ENCODE peak calls at places on chromosomes 4 and X, in nine cellular contexts. A is ovary, T is A549, I is mesenchymal stem cell, B is stomach, O is Karpas-422, N is adrenal gland, S is fibroblast of lung, E is kidney. F is an unnamed sample.

GRCh38 chrX:64842492-64842891 is 133.8 kb downstream of the ZC4H2 start:
- DNase-seq in E (no peak), B (no peak), T (no peak), S (no peak), O (no peak), A (no peak), N (no peak), I (no peak), F (no peak)

GRCh38 chrX:76148753-76149152 is 24.1 kb upstream of the PBDC1 start:
- DNase-seq in S (peak), T (no peak), A (peak), O (peak), E (no peak), I (peak), N (peak), B (no peak), F (no peak)

GRCh38 chrX:9279271-9279596 is 185.6 kb upstream of the TBL1X start:
- DNase-seq in E (no peak), B (no peak), T (no peak), N (no peak), I (peak), O (no peak), S (no peak), A (no peak), F (no peak)

GRCh38 chr4:189113389-189113888 is 827.2 kb upstream of the FRG1 start:
- DNase-seq in T (no peak), O (no peak), B (no peak), I (no peak), N (no peak), S (no peak), E (peak), A (no peak), F (no peak)

GRCh38 chr4:2932561-2932950 is 30.6 kb downstream of the NOP14 start:
- DNase-seq in N (no peak), E (peak), A (peak), T (no peak), S (no peak), B (peak), O (no peak), I (no peak), F (no peak)

GRCh38 chrX:14015294-14015693 is 14.4 kb downstream of the GEMIN8 start:
- DNase-seq in B (no peak), A (no peak), N (no peak), E (no peak), I (no peak), T (no peak), S (no peak), O (no peak), F (no peak)

GRCh38 chr4:83207497-83208105 is 77.0 kb downstream of the COQ2 start:
- DNase-seq in N (no peak), E (no peak), T (peak), A (no peak), S (peak), O (no peak), I (peak), B (no peak), F (no peak)

GRCh38 chrX:118612290-118612689 is 115.1 kb upstream of the IL13RA1 start:
- DNase-seq in A (no peak), T (no peak), B (no peak), S (no peak), N (no peak), I (no peak), E (no peak), O (no peak), F (no peak)

GRCh38 chr4:104425003-104425402 is 69.7 kb downstream of the CXXC4 start:
- DNase-seq in E (no peak), N (no peak), S (no peak), A (no peak), O (no peak), T (no peak), B (no peak), I (no peak), F (no peak)

GRCh38 chr4:145731026-145731425 is 51.1 kb downstream of the C4orf51 start:
- DNase-seq in N (no peak), E (no peak), A (no peak), B (peak), I (peak), T (peak), S (peak), O (no peak), F (no peak)

GRCh38 chrX:13250831-13251612 is 68.8 kb downstream of the ATXN3L start:
- DNase-seq in A (no peak), T (no peak), E (no peak), B (no peak), I (peak), S (peak), N (peak), O (no peak), F (no peak)

GRCh38 chrX:136275553-136275952 is 24.4 kb upstream of the MAP7D3 start:
- DNase-seq in O (no peak), I (no peak), E (no peak), N (no peak), A (no peak), S (no peak), B (no peak), T (no peak), F (no peak)

GRCh38 chr4:16122784-16123183 is 39.0 kb upstream of the PROM1 start:
- DNase-seq in B (no peak), O (no peak), T (no peak), A (no peak), N (no peak), E (no peak), S (no peak), I (no peak), F (no peak)

GRCh38 chr4:120544838-120545237 is 377.7 kb downstream of the PRDM5 start:
- DNase-seq in S (no peak), I (no peak), E (no peak), O (no peak), A (no peak), T (no peak), N (no peak), B (no peak), F (no peak)

GRCh38 chr4:167890226-167890625 is 202.1 kb upstream of the ANXA10 start:
- DNase-seq in O (no peak), B (no peak), I (no peak), E (no peak), A (no peak), N (no peak), S (no peak), T (no peak), F (no peak)

GRCh38 chr4:3244002-3244401 is 5.0 kb upstream of the MSANTD1 start:
- DNase-seq in E (no peak), B (no peak), T (no peak), O (no peak), N (no peak), A (no peak), S (no peak), I (no peak), F (no peak)

GRCh38 chr4:189202182-189202868 is 738.3 kb upstream of the FRG1 start:
- DNase-seq in E (peak), I (peak), A (peak), O (peak), N (peak), B (peak), S (peak), T (peak), F (peak)

GRCh38 chr4:85734446-85734845 is 259.5 kb downstream of the ARHGAP24 start:
- DNase-seq in T (no peak), B (no peak), S (peak), N (no peak), A (no peak), I (peak), E (no peak), O (no peak), F (no peak)

GRCh38 chr4:26252349-26252748 is 68.5 kb upstream of the RBPJ start:
- DNase-seq in S (peak), A (no peak), N (no peak), B (no peak), O (no peak), I (peak), T (no peak), E (no peak), F (no peak)

GRCh38 chr4:6906046-6906445 is 3.6 kb upstream of the TBC1D14 start:
- DNase-seq in O (no peak), E (no peak), T (no peak), S (no peak), B (peak), A (peak), N (no peak), I (no peak), F (no peak)

GRCh38 chr4:145935253-145936141 is 3.1 kb downstream of the ZNF827 start:
- DNase-seq in O (peak), B (peak), A (peak), E (no peak), I (no peak), N (peak), T (no peak), S (no peak), F (peak)

GRCh38 chr4:119209077-119209476 is 3.4 kb upstream of the USP53 start:
- DNase-seq in B (no peak), O (no peak), S (peak), A (no peak), T (peak), N (no peak), I (peak), E (no peak), F (no peak)

GRCh38 chr4:52715914-52716313 is 35.3 kb downstream of the ERVMER34-1 start:
- DNase-seq in S (no peak), E (no peak), I (no peak), N (no peak), T (no peak), B (no peak), A (no peak), O (peak), F (no peak)

GRCh38 chrX:18666614-18667013 is 5.3 kb downstream of the RS1 start:
- DNase-seq in T (no peak), E (no peak), N (no peak), B (no peak), S (no peak), I (no peak), O (no peak), A (no peak), F (peak)

GRCh38 chr4:169229571-169230028 is 41.2 kb downstream of the SH3RF1 start:
- DNase-seq in I (peak), O (no peak), N (no peak), A (no peak), B (no peak), T (peak), S (peak), E (no peak), F (no peak)

GRCh38 chr4:139734201-139734874 is 68.7 kb downstream of the MGST2 start:
- DNase-seq in A (no peak), E (no peak), T (no peak), I (peak), N (peak), O (peak), S (peak), B (no peak), F (no peak)

GRCh38 chr4:184413227-184414064 is 60.9 kb downstream of the IRF2 start:
- DNase-seq in I (no peak), B (no peak), E (no peak), A (no peak), T (no peak), O (no peak), N (no peak), S (no peak), F (no peak)

GRCh38 chr4:40916880-40917279 is 167.1 kb downstream of the NSUN7 start:
- DNase-seq in T (peak), S (no peak), E (no peak), I (peak), B (peak), O (peak), N (no peak), A (no peak), F (peak)

GRCh38 chrX:110691446-110691845 is 104.2 kb downstream of the CHRDL1 start:
- DNase-seq in I (no peak), O (no peak), N (no peak), A (no peak), B (no peak), E (no peak), S (peak), T (no peak), F (no peak)

GRCh38 chr4:113899260-113900177 is 79.9 kb downstream of the ARSJ start:
- DNase-seq in O (no peak), A (no peak), T (no peak), N (no peak), B (no peak), S (no peak), E (no peak), I (no peak), F (no peak)

GRCh38 chr4:74947798-74948197 is 14.9 kb downstream of the PARM1 start:
- DNase-seq in N (no peak), O (no peak), I (no peak), A (no peak), E (no peak), B (no peak), S (no peak), T (no peak), F (no peak)

GRCh38 chrX:1750267-1750666 is 135.4 kb downstream of the ASMT start:
- DNase-seq in E (no peak), A (no peak), N (no peak), B (no peak), S (no peak), I (no peak), T (no peak), O (no peak), F (no peak)

GRCh38 chr4:8282134-8282641 is 12.6 kb downstream of the HTRA3 start:
- DNase-seq in O (no peak), N (no peak), E (peak), A (no peak), B (no peak), S (no peak), I (no peak), T (no peak), F (no peak)

GRCh38 chr4:8280158-8280875 is 10.8 kb downstream of the HTRA3 start:
- DNase-seq in E (peak), B (no peak), I (no peak), O (no peak), A (peak), T (no peak), S (no peak), N (no peak), F (no peak)

GRCh38 chr4:8279321-8280157 is 10.0 kb downstream of the HTRA3 start:
- DNase-seq in S (no peak), T (no peak), A (peak), E (peak), I (no peak), B (no peak), O (no peak), N (no peak), F (no peak)

GRCh38 chr4:8281519-8282133 is 12.1 kb downstream of the HTRA3 start:
- DNase-seq in O (no peak), N (no peak), E (peak), A (peak), T (no peak), I (no peak), S (peak), B (no peak), F (peak)

GRCh38 chr4:8280876-8281440 is 11.4 kb downstream of the HTRA3 start:
- DNase-seq in A (no peak), S (no peak), I (no peak), B (no peak), O (no peak), N (no peak), T (no peak), E (peak), F (no peak)
- H3K27ac ChIP-seq in A (peak), S (no peak), I (no peak), B (no peak), O (no peak), N (no peak), T (peak), E (no peak), F (no peak)

DNA sequence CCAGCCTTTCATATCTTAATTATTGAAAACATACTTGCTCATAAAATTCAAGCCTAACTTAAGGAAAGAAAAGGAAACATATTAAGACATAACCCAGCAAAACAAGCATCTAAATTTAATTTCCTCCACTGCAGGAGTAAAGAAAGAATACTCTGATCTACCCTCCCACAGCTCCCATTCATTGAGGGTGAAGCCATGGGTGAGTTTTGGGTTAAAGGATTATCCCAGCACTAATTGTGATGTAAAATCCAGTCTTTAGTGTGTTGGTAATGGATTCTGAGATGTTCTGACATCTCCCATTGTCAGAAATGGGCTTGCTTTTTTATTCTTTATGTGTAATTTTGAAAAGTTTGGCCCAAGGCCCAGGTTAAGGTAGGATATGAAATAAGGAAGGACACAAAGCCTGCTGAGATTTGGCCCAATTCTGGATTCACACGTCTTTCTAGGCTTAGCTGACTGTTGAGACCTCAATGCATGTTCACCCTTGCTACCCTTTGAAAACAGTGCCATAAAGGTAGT is 50.4 kb downstream of the SPARCL1 start:
- DNase-seq in E (no peak), A (no peak), O (no peak), N (no peak), T (no peak), I (no peak), B (no peak), S (no peak), F (no peak)
- H3K27ac ChIP-seq in E (no peak), A (no peak), O (no peak), N (no peak), T (no peak), I (no peak), B (no peak), S (no peak), F (no peak)

DNA sequence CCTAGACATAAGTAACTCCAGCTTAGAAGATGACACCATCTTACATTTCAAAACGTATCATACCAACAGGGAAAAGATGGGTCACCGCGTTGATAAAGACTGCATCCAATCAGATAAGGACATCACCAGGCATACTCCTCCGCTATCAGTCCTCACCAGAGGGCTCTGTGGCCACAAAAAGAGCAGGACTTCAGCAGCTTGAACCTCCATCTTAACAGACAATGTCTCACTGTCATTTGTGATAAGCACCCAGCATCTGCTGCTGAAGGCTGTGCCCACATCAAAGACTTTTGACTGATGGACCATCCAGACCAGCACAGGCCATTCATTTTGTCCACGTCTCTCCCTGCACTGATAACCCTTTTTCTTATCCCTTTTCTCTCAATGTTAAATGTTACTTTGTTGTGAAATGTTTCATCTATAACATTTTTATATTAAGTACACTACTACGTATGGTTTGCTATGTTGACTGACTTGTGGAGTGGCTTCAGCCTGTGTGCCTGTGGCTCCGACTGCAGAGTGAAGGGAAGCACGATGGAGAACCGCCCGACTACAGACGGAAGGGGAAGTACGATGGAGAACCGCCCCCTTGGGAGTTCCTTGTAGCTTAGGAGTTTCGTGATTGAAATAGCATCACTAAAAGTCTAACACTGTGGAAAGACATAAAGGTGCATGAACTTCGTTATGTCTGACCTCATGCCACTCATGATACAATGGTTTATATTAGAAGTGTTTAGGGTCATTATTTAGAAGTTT is 595.4 kb upstream of the AGA start:
- DNase-seq in T (no peak), E (no peak), A (no peak), I (no peak), N (no peak), O (no peak), S (no peak), B (no peak), F (no peak)
- H3K27ac ChIP-seq in T (no peak), E (no peak), A (no peak), I (no peak), N (no peak), O (no peak), S (no peak), B (no peak), F (no peak)

DNA sequence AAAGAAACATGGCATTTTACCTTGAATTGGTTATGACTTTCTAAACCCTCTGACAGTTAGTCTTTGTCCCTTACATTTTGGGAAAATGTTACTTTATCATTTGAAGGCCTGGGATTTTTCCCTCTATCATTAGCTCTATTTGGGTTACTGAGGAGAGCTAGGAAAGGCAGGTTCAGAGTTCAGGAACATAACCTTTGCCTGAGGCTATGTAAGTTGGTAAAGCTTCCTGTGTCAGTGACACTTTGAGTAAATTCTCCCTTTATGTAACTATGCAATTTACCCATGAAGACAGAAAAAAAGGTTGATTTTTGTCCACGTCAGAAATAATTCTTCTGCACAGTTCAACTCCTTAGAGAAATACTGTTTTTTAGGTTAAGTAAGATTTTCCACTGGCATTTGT is 171.8 kb upstream of the NRK start:
- DNase-seq in I (no peak), B (no peak), E (no peak), N (no peak), S (no peak), A (no peak), T (no peak), O (no peak), F (no peak)
- H3K27ac ChIP-seq in I (no peak), B (no peak), E (no peak), N (no peak), S (no peak), A (no peak), T (no peak), O (no peak), F (no peak)

DNA sequence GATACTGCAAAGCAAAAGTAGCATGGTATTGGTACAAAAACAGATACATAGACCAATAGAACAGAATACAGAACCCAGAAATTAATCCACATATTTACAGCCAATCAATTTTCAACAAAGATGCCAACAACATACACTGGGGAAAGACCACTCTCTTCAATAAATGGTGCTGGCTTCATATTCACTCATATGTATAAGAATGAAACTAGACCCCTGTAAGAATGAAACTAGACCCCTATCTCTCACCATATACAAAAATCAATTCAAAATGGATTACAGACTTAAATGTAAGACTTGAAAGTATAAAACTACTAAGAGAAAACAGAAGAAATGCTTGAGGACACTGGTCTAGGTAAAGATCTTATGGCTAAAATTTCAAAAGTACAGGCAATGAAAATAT is 19.3 kb downstream of the TLR6 start:
- DNase-seq in E (no peak), S (no peak), A (no peak), T (no peak), N (no peak), O (no peak), B (no peak), I (no peak), F (no peak)
- H3K27ac ChIP-seq in E (no peak), S (no peak), A (no peak), T (no peak), N (no peak), O (peak), B (no peak), I (no peak), F (no peak)

GRCh38 chr4:86848732-86849617 is at the start of gene SLC10A6:
- DNase-seq in O (no peak), E (no peak), A (no peak), N (no peak), T (no peak), I (no peak), S (no peak), B (no peak), F (no peak)
- H3K27ac ChIP-seq in O (no peak), E (no peak), A (no peak), N (no peak), T (no peak), I (no peak), S (no peak), B (no peak), F (no peak)